ENCODE peak calls at places on chromosomes 16 and 17, in six cellular contexts. One of them, this sample, is unnamed.

GRCh38 chr16:66226762-66227161 is 139.7 kb upstream of the CDH5 start:
- DNase-seq in effector CD4-positive, alpha-beta T cell: no peak
- DNase-seq in NCI-H1105 treated with DMSO at 0.1 percent for 48 hours: no peak
- DNase-seq in skeletal muscle cell: no peak
- DNase-seq in suprapubic skin: peak; percentile 55
- DNase-seq in IMR-90: no peak
- DNase-seq in this sample: no peak

GRCh38 chr17:2337811-2338657 is 733 bp downstream of the SGSM2 start:
- DNase-seq in effector CD4-positive, alpha-beta T cell: peak; percentile 40
- DNase-seq in suprapubic skin: no peak
- DNase-seq in IMR-90: peak; percentile 44
- DNase-seq in skeletal muscle cell: no peak
- DNase-seq in NCI-H1105 treated with DMSO at 0.1 percent for 48 hours: peak; percentile 10
- DNase-seq in this sample: peak; percentile 29

GRCh38 chr17:75271955-75272847 is 1.2 kb upstream of the MIF4GD start:
- DNase-seq in effector CD4-positive, alpha-beta T cell: no peak
- DNase-seq in skeletal muscle cell: no peak
- DNase-seq in IMR-90: peak; percentile 65
- DNase-seq in NCI-H1105 treated with DMSO at 0.1 percent for 48 hours: no peak
- DNase-seq in suprapubic skin: no peak
- DNase-seq in this sample: no peak

GRCh38 chr17:41781404-41782110 is 5.0 kb downstream of the JUP start:
- DNase-seq in NCI-H1105 treated with DMSO at 0.1 percent for 48 hours: no peak
- DNase-seq in effector CD4-positive, alpha-beta T cell: no peak
- DNase-seq in skeletal muscle cell: no peak
- DNase-seq in suprapubic skin: no peak
- DNase-seq in IMR-90: no peak
- DNase-seq in this sample: no peak

GRCh38 chr16:87086156-87086555 is 231.0 kb downstream of the C16orf95 start:
- DNase-seq in NCI-H1105 treated with DMSO at 0.1 percent for 48 hours: no peak
- DNase-seq in effector CD4-positive, alpha-beta T cell: no peak
- DNase-seq in skeletal muscle cell: peak; percentile 55
- DNase-seq in IMR-90: peak; percentile 67
- DNase-seq in suprapubic skin: no peak
- DNase-seq in this sample: peak; percentile 93

GRCh38 chr17:21539146-21539545 is 153.2 kb upstream of the KCNJ18 start:
- DNase-seq in IMR-90: peak; percentile 27
- DNase-seq in effector CD4-positive, alpha-beta T cell: no peak
- DNase-seq in suprapubic skin: no peak
- DNase-seq in skeletal muscle cell: no peak
- DNase-seq in NCI-H1105 treated with DMSO at 0.1 percent for 48 hours: no peak
- DNase-seq in this sample: no peak

GRCh38 chr16:14029658-14030057 is 41.5 kb upstream of the MRTFB start:
- DNase-seq in NCI-H1105 treated with DMSO at 0.1 percent for 48 hours: no peak
- DNase-seq in effector CD4-positive, alpha-beta T cell: no peak
- DNase-seq in IMR-90: no peak
- DNase-seq in suprapubic skin: no peak
- DNase-seq in skeletal muscle cell: no peak
- DNase-seq in this sample: no peak

GRCh38 chr17:31008374-31009035 is 37.7 kb downstream of the RNF135 start:
- DNase-seq in NCI-H1105 treated with DMSO at 0.1 percent for 48 hours: peak; percentile 57
- DNase-seq in effector CD4-positive, alpha-beta T cell: peak; percentile 38
- DNase-seq in suprapubic skin: peak; percentile 82
- DNase-seq in skeletal muscle cell: no peak
- DNase-seq in IMR-90: peak; percentile 45
- DNase-seq in this sample: no peak

GRCh38 chr17:36149296-36149820 is 27.1 kb downstream of the TBC1D3B start:
- DNase-seq in NCI-H1105 treated with DMSO at 0.1 percent for 48 hours: no peak
- DNase-seq in IMR-90: peak; percentile 33
- DNase-seq in suprapubic skin: no peak
- DNase-seq in effector CD4-positive, alpha-beta T cell: no peak
- DNase-seq in skeletal muscle cell: no peak
- DNase-seq in this sample: no peak

GRCh38 chr17:48121921-48122650 is 14.5 kb downstream of the SNX11 start:
- DNase-seq in NCI-H1105 treated with DMSO at 0.1 percent for 48 hours: no peak
- DNase-seq in suprapubic skin: no peak
- DNase-seq in IMR-90: no peak
- DNase-seq in skeletal muscle cell: no peak
- DNase-seq in effector CD4-positive, alpha-beta T cell: no peak
- DNase-seq in this sample: no peak

This sample was measured in SJSA1.